ENCODE peak calls at places on chromosome 19, in five cellular contexts. L, U, A, D and K are unnamed samples.

GRCh38 chr19:36986601-36987000 is 70.5 kb downstream of the ZNF568 start:
- DNase-seq in L (no peak), U (no peak), A (no peak), D (no peak), K (no peak)

GRCh38 chr19:17762505-17763229 is 11.4 kb downstream of the FCHO1 start:
- DNase-seq in L (no peak), U (no peak), A (no peak), D (peak), K (peak)

GRCh38 chr19:19399733-19400438 is 5.6 kb upstream of the GATAD2A start:
- DNase-seq in L (no peak), U (no peak), A (no peak), D (no peak), K (no peak)

GRCh38 chr19:6720369-6721112 is at the start of gene C3:
- DNase-seq in L (peak), U (peak), A (no peak), D (peak), K (peak)

GRCh38 chr19:15159251-15159650 is 41.5 kb downstream of the NOTCH3 start:
- DNase-seq in L (no peak), U (no peak), A (no peak), D (no peak), K (no peak)

GRCh38 chr19:32387701-32388392 is 17.7 kb upstream of the DPY19L3 start:
- DNase-seq in L (no peak), U (no peak), A (no peak), D (peak), K (peak)

GRCh38 chr19:41328157-41328817 is 18.3 kb downstream of the CCDC97 start:
- DNase-seq in L (no peak), U (no peak), A (no peak), D (peak), K (no peak)

GRCh38 chr19:6238643-6239281 is 41.0 kb downstream of the MLLT1 start:
- DNase-seq in L (no peak), U (peak), A (no peak), D (peak), K (peak)

GRCh38 chr19:31271569-31271911 is 77.7 kb downstream of the TSHZ3 start:
- DNase-seq in L (no peak), U (no peak), A (no peak), D (no peak), K (no peak)

GRCh38 chr19:48739400-48739825 is 997 bp downstream of the RASIP1 start:
- DNase-seq in L (no peak), U (no peak), A (no peak), D (no peak), K (no peak)

GRCh38 chr19:48741222-48741999 is 1.0 kb upstream of the RASIP1 start:
- DNase-seq in L (no peak), U (peak), A (no peak), D (peak), K (peak)

GRCh38 chr19:55581145-55581827 is 638 bp upstream of the ZNF579 start:
- DNase-seq in L (no peak), U (no peak), A (no peak), D (peak), K (peak)

GRCh38 chr19:1446713-1447564 is 3.0 kb upstream of the APC2 start:
- DNase-seq in L (no peak), U (no peak), A (no peak), D (no peak), K (no peak)

GRCh38 chr19:9941236-9941635 is 4.9 kb upstream of the OLFM2 start:
- DNase-seq in L (no peak), U (no peak), A (no peak), D (no peak), K (no peak)

GRCh38 chr19:16136185-16137067 is 7.1 kb upstream of the HSH2D start:
- DNase-seq in L (no peak), U (no peak), A (no peak), D (no peak), K (no peak)

GRCh38 chr19:7506385-7507328 is 9.2 kb upstream of the ZNF358 start:
- DNase-seq in L (peak), U (peak), A (no peak), D (peak), K (peak)

GRCh38 chr19:41957161-41957837 is 1.8 kb downstream of the RABAC1 start:
- DNase-seq in L (no peak), U (no peak), A (no peak), D (no peak), K (no peak)

GRCh38 chr19:719081-719512 is 10.4 kb downstream of the PALM start:
- DNase-seq in L (no peak), U (no peak), A (no peak), D (no peak), K (no peak)

GRCh38 chr19:42831221-42832019 is 48.1 kb downstream of the PSG1 start:
- DNase-seq in L (no peak), U (no peak), A (no peak), D (peak), K (peak)

GRCh38 chr19:8445488-8446001 is 770 bp downstream of the HNRNPM start:
- DNase-seq in L (peak), U (peak), A (peak), D (peak), K (peak)

GRCh38 chr19:21812448-21812847 is 23.5 kb downstream of the ZNF43 start:
- DNase-seq in L (no peak), U (no peak), A (no peak), D (no peak), K (no peak)

DNA sequence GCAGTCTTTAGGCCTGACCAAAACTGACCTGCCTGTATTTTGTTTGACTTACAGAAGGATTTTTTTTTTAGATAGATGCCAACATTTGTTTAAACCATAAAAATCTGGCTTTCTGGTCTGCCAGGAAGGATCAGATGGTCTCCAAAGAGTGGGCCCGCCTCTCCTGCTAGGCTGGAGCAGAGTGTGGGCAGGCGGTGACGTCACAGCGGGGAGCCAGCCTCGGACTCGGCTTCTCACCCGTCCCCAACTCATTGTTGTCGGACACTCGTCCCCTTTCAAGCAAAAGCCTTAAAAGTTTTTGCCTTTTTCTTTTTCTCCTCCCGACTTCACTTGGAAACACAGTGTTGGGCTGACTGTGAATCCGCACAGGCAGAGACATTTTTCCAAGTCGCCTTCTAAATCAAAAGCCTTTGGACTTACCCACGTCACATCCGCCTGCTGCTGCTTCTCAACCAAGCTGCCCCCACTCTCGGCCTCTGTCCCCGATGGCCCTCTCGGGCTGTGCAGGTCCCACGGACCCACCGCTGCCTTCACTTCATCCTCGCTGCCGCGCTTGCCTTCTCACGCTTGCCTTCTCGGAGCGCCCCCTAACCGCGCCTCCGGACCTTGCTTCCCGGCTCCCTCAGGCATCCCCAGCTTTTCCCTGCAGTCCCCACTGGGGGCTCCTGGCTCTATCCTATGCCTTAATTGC is 4.1 kb upstream of the ZNF135 start:
- DNase-seq in L (no peak), U (peak), A (no peak), D (no peak), K (no peak)
- TF ChIP-seq CTCF in L (no peak), U (peak), A (no peak), D (no peak), K (no peak)

DNA sequence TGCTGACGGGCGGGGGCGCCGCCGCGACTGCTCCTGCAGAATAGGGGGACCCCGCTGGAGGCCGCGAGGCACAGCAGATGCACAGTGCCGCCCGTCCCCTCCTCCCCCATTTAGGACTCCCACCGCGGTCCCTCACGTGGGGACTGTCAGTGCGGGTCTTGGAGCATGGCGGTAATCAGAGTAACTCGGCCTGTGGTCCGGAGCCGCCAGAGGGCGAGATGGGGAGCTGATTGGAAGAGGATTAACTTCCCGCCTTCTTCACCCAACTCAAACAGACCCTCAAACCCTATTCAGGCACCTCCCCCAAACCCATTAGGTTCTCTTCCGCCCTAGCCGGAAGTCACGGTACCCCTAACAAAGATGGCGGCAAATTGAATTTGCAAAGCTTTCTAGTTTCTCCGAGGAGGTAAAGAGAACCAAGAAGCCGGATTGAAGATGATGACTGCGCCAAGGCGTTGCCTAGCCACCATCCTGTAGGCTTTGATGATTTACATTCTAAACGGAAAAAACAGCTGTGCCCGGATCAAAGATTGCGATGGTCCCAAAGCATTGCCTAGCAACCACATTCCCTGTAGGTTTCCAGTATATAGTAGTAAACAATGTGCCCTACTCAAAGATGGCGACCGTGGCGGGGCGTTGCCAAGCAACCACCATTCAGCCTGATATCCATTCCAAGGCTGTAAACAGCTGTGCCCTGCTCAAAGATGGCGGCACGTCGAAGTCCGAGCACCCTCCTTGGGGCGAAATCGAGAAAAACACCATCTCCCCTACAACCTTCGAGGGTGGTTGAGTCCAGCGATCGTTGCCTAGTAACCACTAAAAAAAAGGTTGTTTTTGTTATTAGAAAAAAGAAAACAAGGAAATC is at the start of gene FUZ:
- DNase-seq in L (peak), U (peak), A (peak), D (peak), K (peak)
- TF ChIP-seq CTCF in L (no peak), U (peak), A (no peak), D (peak), K (no peak)

DNA sequence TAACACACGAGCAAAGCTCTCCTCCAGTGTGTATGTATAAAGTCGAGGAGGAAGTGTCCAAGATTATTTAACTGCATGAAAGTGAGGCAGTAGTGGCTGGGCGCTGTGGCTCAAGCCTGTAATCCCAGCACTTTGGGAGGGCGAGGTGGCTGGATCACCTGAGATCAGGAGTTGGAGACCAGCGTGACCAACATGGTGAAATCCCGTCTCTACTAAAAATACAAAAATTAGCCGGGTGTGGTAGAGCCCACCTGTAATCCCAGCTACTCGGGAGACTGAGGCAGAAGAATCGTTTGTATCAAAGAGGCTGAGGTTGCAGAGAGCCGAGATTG is 1.2 kb upstream of the ZNF20 start:
- DNase-seq in L (no peak), U (no peak), A (no peak), D (no peak), K (no peak)
- TF ChIP-seq CTCF in L (no peak), U (peak), A (peak), D (no peak), K (no peak)

GRCh38 chr19:44050740-44051653 is 839 bp upstream of the ZNF223 start:
- DNase-seq in L (no peak), U (no peak), A (no peak), D (peak), K (no peak)

GRCh38 chr19:44051654-44052402 is at the start of gene ZNF223:
- DNase-seq in L (peak), U (peak), A (peak), D (peak), K (peak)

GRCh38 chr19:44061038-44061437 is 9.2 kb downstream of the ZNF223 start:
- DNase-seq in L (no peak), U (no peak), A (no peak), D (no peak), K (no peak)

GRCh38 chr19:44059229-44059628 is 7.4 kb downstream of the ZNF223 start:
- DNase-seq in L (no peak), U (no peak), A (no peak), D (no peak), K (no peak)

DNA sequence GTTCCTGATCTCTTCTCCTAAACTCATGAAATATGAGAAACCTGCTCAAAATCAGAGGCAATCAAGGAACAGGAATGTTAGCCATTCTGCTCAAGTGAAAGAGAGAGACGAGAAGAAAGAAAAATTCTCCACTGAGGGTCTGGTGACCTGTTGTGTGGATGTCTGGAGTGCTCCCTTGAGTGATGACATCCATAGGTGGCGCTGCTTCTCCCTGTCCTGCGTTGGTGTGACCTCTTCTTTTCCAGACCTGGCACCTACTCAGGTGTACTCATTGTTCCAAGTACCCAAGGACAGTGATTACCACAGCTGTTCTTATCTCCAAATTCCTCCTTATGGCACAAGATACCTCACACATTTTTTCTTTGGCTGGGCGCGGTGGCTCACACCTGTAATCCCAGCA is 4.0 kb downstream of the ZNF223 start:
- DNase-seq in L (no peak), U (no peak), A (no peak), D (no peak), K (no peak)
- TF ChIP-seq CTCF in L (no peak), U (no peak), A (no peak), D (no peak), K (no peak)